ENCODE peak calls at places on chromosomes 2 and 18, in seven cellular contexts. X, W, H, P, D, S and I are unnamed samples.
A peak's percentile ranks its signal among the peaks of the same experiment; 100 is the strongest.

GRCh38 chr2:47771211-47771610 is 11.7 kb upstream of the MSH6 start:
- DNase-seq in S (peak; percentile 58), X (peak; percentile 98), P (peak; percentile 70), D (no peak), W (peak; percentile 94), H (peak; percentile 39), I (peak; percentile 86)

GRCh38 chr2:170816499-170817246 is at the start of gene GAD1:
- DNase-seq in X (peak; percentile 72), W (peak; percentile 44), S (peak; percentile 69), H (peak; percentile 56), D (peak; percentile 62), P (peak; percentile 86), I (peak; percentile 85)

GRCh38 chr2:96739051-96739632 is 722 bp downstream of the LMAN2L start:
- DNase-seq in W (no peak), H (no peak), S (no peak), P (no peak), D (no peak), X (no peak), I (no peak)

GRCh38 chr2:61993422-61994024 is 88.0 kb downstream of the COMMD1 start:
- DNase-seq in D (no peak), P (peak; percentile 54), S (peak; percentile 50), H (no peak), W (peak; percentile 39), X (peak; percentile 39), I (peak; percentile 82)

GRCh38 chr2:102764083-102764482 is 2.3 kb downstream of the TMEM182 start:
- DNase-seq in S (no peak), H (no peak), X (peak; percentile 3), D (no peak), W (no peak), P (peak; percentile 0), I (no peak)

GRCh38 chr2:175854149-175854548 is 147.9 kb downstream of the LNPK start:
- DNase-seq in W (no peak), S (no peak), X (no peak), D (peak; percentile 8), P (no peak), H (no peak), I (no peak)

GRCh38 chr2:155382781-155383180 is 684.3 kb downstream of the KCNJ3 start:
- DNase-seq in X (no peak), D (no peak), P (no peak), S (no peak), H (no peak), W (no peak), I (no peak)

GRCh38 chr2:79855264-79856006 is 342.6 kb downstream of the CTNNA2 start:
- DNase-seq in S (peak; percentile 18), P (peak; percentile 10), X (no peak), H (no peak), W (peak; percentile 26), D (no peak), I (peak; percentile 56)

GRCh38 chr2:124316875-124317605 is 292.0 kb downstream of the CNTNAP5 start:
- DNase-seq in H (no peak), P (no peak), W (no peak), S (no peak), D (no peak), X (no peak), I (no peak)

GRCh38 chr18:79393626-79394401 is 1.9 kb upstream of the NFATC1 start:
- DNase-seq in W (peak; percentile 22), S (peak; percentile 53), P (peak; percentile 69), D (peak; percentile 19), X (peak; percentile 59), H (no peak), I (peak; percentile 88)

GRCh38 chr2:98749053-98749450 is 18.1 kb upstream of the MGAT4A start:
- DNase-seq in S (no peak), H (no peak), D (no peak), X (no peak), W (no peak), P (no peak), I (no peak)

GRCh38 chr2:202624133-202624532 is 10.6 kb upstream of the FAM117B start:
- DNase-seq in D (no peak), S (no peak), P (no peak), W (no peak), X (no peak), H (no peak), I (no peak)

GRCh38 chr18:13548106-13548819 is 178.1 kb downstream of the FAM210A start:
- DNase-seq in X (no peak), S (no peak), H (no peak), D (no peak), P (no peak), W (no peak), I (peak; percentile 11)

GRCh38 chr2:20414806-20415205 is 32.1 kb upstream of the RHOB start:
- DNase-seq in S (no peak), P (no peak), W (no peak), D (no peak), X (no peak), H (no peak), I (no peak)